ENCODE peak calls at places on chromosomes 16 and 17, in eight cellular contexts. J, E, K, C, L, Y, O and P are unnamed samples.

GRCh38 chr17:22703204-22703603 is 1010.9 kb downstream of the KCNJ18 start:
- DNase-seq in Y (no peak), O (no peak), K (no peak), L (no peak), C (no peak), E (no peak), J (no peak), P (no peak)

GRCh38 chr17:10879110-10879509 is 41.2 kb upstream of the PIRT start:
- DNase-seq in E (peak; percentile 12), K (peak; percentile 66), O (no peak), J (no peak), L (peak; percentile 26), C (no peak), Y (peak; percentile 67), P (peak; percentile 73)

GRCh38 chr17:37701424-37702020 is 43.3 kb downstream of the HNF1B start:
- DNase-seq in J (peak; percentile 27), E (peak; percentile 62), L (peak; percentile 42), Y (peak; percentile 85), K (no peak), C (no peak), O (no peak), P (peak; percentile 39)

GRCh38 chr16:80580109-80580832 is 39.5 kb downstream of the DYNLRB2 start:
- DNase-seq in L (peak; percentile 68), J (no peak), C (peak; percentile 30), O (no peak), K (no peak), Y (no peak), E (peak; percentile 9), P (no peak)

GRCh38 chr17:1055751-1056645 is 59.1 kb downstream of the TIMM22 start:
- DNase-seq in C (peak; percentile 27), E (peak; percentile 82), O (peak; percentile 47), L (peak; percentile 69), K (peak; percentile 81), J (peak; percentile 66), Y (peak; percentile 87), P (peak; percentile 81)

GRCh38 chr17:74569392-74570003 is 2.2 kb upstream of the CD300H start:
- DNase-seq in O (no peak), E (peak; percentile 39), J (no peak), Y (no peak), L (peak; percentile 98), K (peak; percentile 83), C (peak; percentile 100), P (no peak)

GRCh38 chr17:73215414-73215813 is 22.6 kb downstream of the COG1 start:
- DNase-seq in E (peak; percentile 70), J (no peak), L (no peak), Y (no peak), K (no peak), O (no peak), C (no peak), P (no peak)

GRCh38 chr17:48541574-48542113 is 3.3 kb downstream of the HOXB2 start:
- DNase-seq in Y (peak; percentile 67), L (peak; percentile 88), O (no peak), J (no peak), K (peak; percentile 50), E (peak; percentile 59), C (peak; percentile 70), P (peak; percentile 53)

GRCh38 chr17:10875984-10876555 is 38.2 kb upstream of the PIRT start:
- DNase-seq in E (peak; percentile 83), L (peak; percentile 46), K (peak; percentile 69), C (peak; percentile 11), O (peak; percentile 40), J (peak; percentile 23), Y (peak; percentile 88), P (peak; percentile 81)

GRCh38 chr17:56937688-56938087 is 23.2 kb downstream of the COIL start:
- DNase-seq in Y (no peak), C (peak; percentile 34), K (no peak), J (peak; percentile 90), E (no peak), O (no peak), L (peak; percentile 25), P (no peak)

GRCh38 chr16:22161999-22162657 is at the start of gene SDR42E2:
- DNase-seq in C (peak; percentile 21), Y (peak; percentile 80), K (peak; percentile 61), J (no peak), E (peak; percentile 89), O (no peak), L (no peak), P (peak; percentile 73)

GRCh38 chr17:491086-492014 is 138.7 kb upstream of the RPH3AL start:
- DNase-seq in Y (peak; percentile 77), J (peak; percentile 42), L (peak; percentile 90), E (peak; percentile 77), C (peak; percentile 9), O (peak; percentile 51), K (peak; percentile 82), P (peak; percentile 86)

GRCh38 chr17:63694229-63694973 is 5.5 kb downstream of the LIMD2 start:
- DNase-seq in L (no peak), E (peak; percentile 64), Y (no peak), O (no peak), C (no peak), K (no peak), J (no peak), P (peak; percentile 31)

GRCh38 chr16:27720731-27721547 is 171.0 kb downstream of the KATNIP start:
- DNase-seq in E (no peak), L (peak; percentile 9), K (no peak), O (no peak), C (no peak), Y (no peak), J (no peak), P (peak; percentile 38)

GRCh38 chr17:67519801-67520251 is 142.7 kb downstream of the PITPNC1 start:
- DNase-seq in L (no peak), K (no peak), E (peak; percentile 79), O (no peak), J (no peak), C (no peak), Y (no peak), P (peak; percentile 29)

GRCh38 chr16:65757064-65757463 is 609.4 kb upstream of the CDH5 start:
- DNase-seq in K (no peak), J (no peak), E (no peak), L (no peak), O (no peak), Y (no peak), C (no peak), P (no peak)

GRCh38 chr17:82383411-82383810 is 11.8 kb downstream of the UTS2R start:
- DNase-seq in K (no peak), O (no peak), C (no peak), Y (no peak), J (no peak), L (no peak), E (no peak), P (peak; percentile 12)
- H3K27ac ChIP-seq in K (no peak overlapping the region), O (no peak overlapping the region), C (no peak overlapping the region), Y (no peak overlapping the region), J (no peak overlapping the region), L (no peak overlapping the region), E (no peak overlapping the region), P (no peak overlapping the region)

DNA sequence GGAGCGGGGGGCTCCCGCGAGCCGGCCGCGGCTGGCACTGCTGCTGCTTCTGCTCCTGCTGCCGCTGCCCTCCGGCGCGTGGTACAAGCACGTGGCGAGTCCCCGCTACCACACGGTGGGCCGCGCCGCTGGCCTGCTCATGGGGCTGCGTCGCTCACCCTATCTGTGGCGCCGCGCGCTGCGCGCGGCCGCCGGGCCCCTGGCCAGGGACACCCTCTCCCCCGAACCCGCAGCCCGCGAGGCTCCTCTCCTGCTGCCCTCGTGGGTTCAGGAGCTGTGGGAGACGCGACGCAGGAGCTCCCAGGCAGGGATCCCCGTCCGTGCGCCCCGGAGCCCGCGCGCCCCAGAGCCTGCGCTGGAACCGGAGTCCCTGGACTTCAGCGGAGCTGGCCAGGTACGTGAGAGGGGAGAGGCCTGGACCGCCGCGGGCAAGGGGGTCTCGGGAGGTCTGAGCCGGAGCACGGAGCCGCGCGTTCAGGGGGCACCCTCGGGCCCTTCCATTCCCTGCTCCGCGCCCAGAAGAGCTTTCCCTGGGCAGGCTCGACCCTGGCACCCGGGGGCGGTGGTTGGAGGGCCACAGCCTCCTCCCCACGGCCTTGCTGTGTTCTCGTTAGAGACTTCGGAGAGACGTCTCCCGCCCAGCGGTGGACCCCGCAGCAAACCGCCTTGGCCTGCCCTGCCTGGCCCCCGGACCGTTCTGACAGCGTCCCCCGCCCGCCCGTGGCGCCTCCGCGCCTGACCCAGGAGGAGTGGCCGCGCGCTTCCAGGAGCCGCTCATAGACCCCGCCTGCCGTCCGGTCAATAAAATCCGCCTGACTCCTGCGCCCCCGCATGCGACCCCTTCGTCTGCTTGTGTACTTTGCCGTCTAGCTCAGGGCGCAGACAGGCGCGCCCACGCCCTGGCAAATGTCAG is 590 bp downstream of the NPW start:
- DNase-seq in C (peak; percentile 19), O (no peak), L (peak; percentile 38), J (no peak), K (peak; percentile 48), Y (peak; percentile 74), E (peak; percentile 64), P (peak; percentile 70)
- TF ChIP-seq EZH2 in C (no peak), O (no peak), L (no peak), J (peak; percentile 30), K (no peak), Y (peak; percentile 86), E (peak; percentile 61), P (peak; percentile 91)

GRCh38 chr16:15773964-15774363 is 82.9 kb downstream of the MYH11 start:
- DNase-seq in Y (no peak), K (no peak), J (no peak), E (no peak), L (no peak), O (no peak), C (no peak), P (no peak)

GRCh38 chr16:15775209-15775608 is 81.6 kb downstream of the MYH11 start:
- DNase-seq in E (peak; percentile 20), Y (no peak), L (peak; percentile 15), O (no peak), J (peak; percentile 13), K (no peak), C (peak; percentile 21), P (no peak)

GRCh38 chr16:15777533-15778203 is 79.2 kb downstream of the MYH11 start:
- DNase-seq in K (peak; percentile 28), C (peak; percentile 19), O (peak; percentile 85), E (peak; percentile 82), Y (peak; percentile 51), L (peak; percentile 39), J (peak; percentile 54), P (peak; percentile 75)

GRCh38 chr16:15776572-15776971 is 80.3 kb downstream of the MYH11 start:
- DNase-seq in K (no peak), Y (no peak), E (no peak), L (no peak), O (no peak), C (no peak), J (no peak), P (no peak)

DNA sequence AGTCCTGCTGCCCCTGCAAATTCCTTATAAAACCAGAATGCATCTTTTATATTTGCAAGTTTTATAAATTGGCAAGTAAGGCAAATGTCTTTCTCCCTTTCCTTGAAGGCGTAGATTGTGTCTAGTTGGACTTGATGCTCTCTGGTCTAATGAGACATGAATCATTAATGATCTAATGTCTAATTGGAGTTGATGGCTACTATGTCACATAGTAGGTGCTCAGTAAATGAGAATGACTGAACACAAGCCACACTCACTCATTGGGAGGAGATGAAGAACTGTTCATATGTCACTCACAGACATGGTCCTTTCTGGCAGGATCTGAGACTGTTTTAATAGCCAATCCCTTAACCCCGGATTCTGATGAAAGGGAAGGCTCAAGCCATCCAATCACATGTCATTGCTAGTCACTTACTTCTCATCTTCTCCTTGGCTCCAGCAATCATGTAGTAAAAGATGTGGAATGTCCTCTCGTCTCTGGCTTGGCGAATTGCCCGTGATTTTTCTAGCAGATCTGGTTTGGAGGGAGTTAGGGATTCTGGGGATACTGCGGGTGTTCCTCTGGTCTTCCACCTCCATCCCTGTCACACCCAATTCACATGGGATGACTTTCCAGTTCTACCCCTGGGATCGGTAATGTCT is 81.0 kb downstream of the MYH11 start:
- DNase-seq in K (no peak), Y (no peak), E (no peak), J (no peak), O (no peak), C (peak; percentile 9), L (peak; percentile 67), P (no peak)
- H3K27ac ChIP-seq in K (no peak overlapping the region), Y (no peak overlapping the region), E (no peak overlapping the region), J (no peak overlapping the region), O (no peak overlapping the region), C (no peak overlapping the region), L (no peak overlapping the region), P (no peak overlapping the region)

GRCh38 chr17:8312726-8313600 is 2.9 kb downstream of the ARHGEF15 start:
- DNase-seq in K (no peak), Y (no peak), J (no peak), L (no peak), C (no peak), E (no peak), O (no peak), P (no peak)
- TF ChIP-seq EZH2 in K (no peak), Y (no peak), J (no peak), L (no peak), C (no peak), E (no peak), O (no peak), P (no peak)